ENCODE peak calls at places on chromosomes 6 and 20, in seven cellular contexts. R is fibroblast of lung, U is germinal center, T is frontal cortex, Y is neural progenitor cell, K is T follicular helper cell, F is stromal cell of bone marrow. H is an unnamed sample.

GRCh38 chr6:23013776-23014175 is 444.4 kb downstream of the HDGFL1 start:
- DNase-seq in R (peak; percentile 52), U (no peak), T (no peak), Y (no peak), K (no peak), F (peak; percentile 70), H (peak; percentile 14)

GRCh38 chr20:63553933-63554290 is at the start of gene FNDC11:
- DNase-seq in R (no peak), U (peak; percentile 55), T (no peak), Y (peak; percentile 87), K (peak; percentile 31), F (no peak), H (no peak)

GRCh38 chr6:143243786-143244185 is 183.1 kb downstream of the AIG1 start:
- DNase-seq in R (no peak), U (no peak), T (no peak), Y (no peak), K (no peak), F (no peak), H (no peak)

GRCh38 chr6:129981598-129981997 is 36.8 kb upstream of the L3MBTL3 start:
- DNase-seq in R (peak; percentile 30), U (no peak), T (no peak), Y (no peak), K (no peak), F (no peak), H (no peak)

GRCh38 chr6:130239755-130240154 is 17.0 kb upstream of the SAMD3 start:
- DNase-seq in R (no peak), U (no peak), T (no peak), Y (no peak), K (no peak), F (no peak), H (no peak)

GRCh38 chr6:17714879-17715860 is 8.4 kb upstream of the NUP153 start:
- DNase-seq in R (peak; percentile 95), U (no peak), T (no peak), Y (no peak), K (no peak), F (peak; percentile 85), H (peak; percentile 71)

GRCh38 chr6:45556828-45557227 is 179.1 kb upstream of the SUPT3H start:
- DNase-seq in R (no peak), U (no peak), T (no peak), Y (no peak), K (no peak), F (no peak), H (no peak)

GRCh38 chr6:139349464-139350020 is 24.9 kb downstream of the CITED2 start:
- DNase-seq in R (no peak), U (no peak), T (no peak), Y (no peak), K (no peak), F (no peak), H (no peak)

GRCh38 chr6:48423640-48424365 is 312.8 kb upstream of the PTCHD4 start:
- DNase-seq in R (peak; percentile 67), U (no peak), T (no peak), Y (no peak), K (no peak), F (no peak), H (no peak)

GRCh38 chr20:54112221-54112884 is 42.0 kb upstream of the BCAS1 start:
- DNase-seq in R (no peak), U (no peak), T (no peak), Y (no peak), K (no peak), F (no peak), H (no peak)

GRCh38 chr6:34067814-34068213 is 78.1 kb downstream of the GRM4 start:
- DNase-seq in R (no peak), U (no peak), T (no peak), Y (no peak), K (no peak), F (no peak), H (no peak)

GRCh38 chr6:145735356-145736165 is at the start of gene EPM2A:
- DNase-seq in R (peak; percentile 82), U (peak; percentile 81), T (peak; percentile 78), Y (peak; percentile 89), K (peak; percentile 1), F (peak; percentile 76), H (no peak)

H was measured in AG04449.